ENCODE peak calls at places on chromosomes 7 and 10, in eight cellular contexts. One of them, this sample, is unnamed.
A peak's percentile ranks its signal among the peaks of the same experiment; 100 is the strongest.

GRCh38 chr7:125423444-125424155 is 494.0 kb upstream of the POT1 start:
- DNase-seq in CD4-positive, CD25-positive, alpha-beta regulatory T cell: peak; percentile 12
- DNase-seq in upper lobe of right lung: no peak
- DNase-seq in prostate gland: no peak
- DNase-seq in neural progenitor cell: no peak
- DNase-seq in AG04450: no peak
- DNase-seq in transverse colon: no peak
- DNase-seq in SJSA1: no peak
- DNase-seq in this sample: no peak

GRCh38 chr10:123986736-123987135 is 95.1 kb upstream of the CPXM2 start:
- DNase-seq in prostate gland: no peak
- DNase-seq in AG04450: no peak
- DNase-seq in SJSA1: no peak
- DNase-seq in upper lobe of right lung: no peak
- DNase-seq in CD4-positive, CD25-positive, alpha-beta regulatory T cell: no peak
- DNase-seq in neural progenitor cell: no peak
- DNase-seq in transverse colon: no peak
- DNase-seq in this sample: no peak

GRCh38 chr7:103680161-103681144 is 234.4 kb upstream of the SLC26A5 start:
- DNase-seq in AG04450: no peak
- DNase-seq in neural progenitor cell: peak; percentile 3
- DNase-seq in transverse colon: no peak
- DNase-seq in upper lobe of right lung: no peak
- DNase-seq in SJSA1: no peak
- DNase-seq in prostate gland: no peak
- DNase-seq in CD4-positive, CD25-positive, alpha-beta regulatory T cell: no peak
- DNase-seq in this sample: peak; percentile 17

GRCh38 chr10:77602231-77602912 is 35.2 kb downstream of the KCNMA1 start:
- DNase-seq in upper lobe of right lung: no peak
- DNase-seq in neural progenitor cell: no peak
- DNase-seq in transverse colon: no peak
- DNase-seq in CD4-positive, CD25-positive, alpha-beta regulatory T cell: no peak
- DNase-seq in prostate gland: no peak
- DNase-seq in SJSA1: no peak
- DNase-seq in AG04450: peak; percentile 69
- DNase-seq in this sample: no peak

GRCh38 chr10:29517352-29517923 is 117.3 kb downstream of the SVIL start:
- DNase-seq in neural progenitor cell: peak; percentile 79
- DNase-seq in prostate gland: no peak
- DNase-seq in CD4-positive, CD25-positive, alpha-beta regulatory T cell: peak; percentile 17
- DNase-seq in SJSA1: peak; percentile 65
- DNase-seq in upper lobe of right lung: no peak
- DNase-seq in transverse colon: peak; percentile 26
- DNase-seq in AG04450: no peak
- DNase-seq in this sample: peak; percentile 41

GRCh38 chr7:43439631-43440401 is 143.1 kb upstream of the STK17A start:
- DNase-seq in neural progenitor cell: peak; percentile 82
- DNase-seq in transverse colon: peak; percentile 25
- DNase-seq in CD4-positive, CD25-positive, alpha-beta regulatory T cell: peak; percentile 69
- DNase-seq in AG04450: no peak
- DNase-seq in upper lobe of right lung: peak; percentile 70
- DNase-seq in prostate gland: no peak
- DNase-seq in SJSA1: peak; percentile 62
- DNase-seq in this sample: peak; percentile 73

GRCh38 chr7:16755397-16755796 is 1.8 kb downstream of the TSPAN13 start:
- DNase-seq in prostate gland: no peak
- DNase-seq in transverse colon: no peak
- DNase-seq in CD4-positive, CD25-positive, alpha-beta regulatory T cell: no peak
- DNase-seq in upper lobe of right lung: no peak
- DNase-seq in neural progenitor cell: no peak
- DNase-seq in SJSA1: no peak
- DNase-seq in AG04450: no peak
- DNase-seq in this sample: no peak

GRCh38 chr10:80168679-80169380 is 36.3 kb downstream of the PLAC9 start:
- DNase-seq in SJSA1: no peak
- DNase-seq in prostate gland: no peak
- DNase-seq in neural progenitor cell: peak; percentile 29
- DNase-seq in CD4-positive, CD25-positive, alpha-beta regulatory T cell: no peak
- DNase-seq in transverse colon: no peak
- DNase-seq in AG04450: no peak
- DNase-seq in upper lobe of right lung: no peak
- DNase-seq in this sample: no peak

GRCh38 chr10:67971311-67971710 is 86.9 kb downstream of the SIRT1 start:
- DNase-seq in CD4-positive, CD25-positive, alpha-beta regulatory T cell: no peak
- DNase-seq in upper lobe of right lung: no peak
- DNase-seq in transverse colon: no peak
- DNase-seq in neural progenitor cell: no peak
- DNase-seq in SJSA1: no peak
- DNase-seq in AG04450: no peak
- DNase-seq in prostate gland: no peak
- DNase-seq in this sample: no peak
- H3K4me3 ChIP-seq in CD4-positive, CD25-positive, alpha-beta regulatory T cell: no peak overlapping the region
- H3K4me3 ChIP-seq in upper lobe of right lung: no peak overlapping the region
- H3K4me3 ChIP-seq in transverse colon: no peak overlapping the region
- H3K4me3 ChIP-seq in neural progenitor cell: no peak overlapping the region
- H3K4me3 ChIP-seq in SJSA1: no peak overlapping the region
- H3K4me3 ChIP-seq in AG04450: no peak overlapping the region
- H3K4me3 ChIP-seq in prostate gland: no peak overlapping the region
- H3K4me3 ChIP-seq in this sample: no peak overlapping the region

GRCh38 chr7:153887756-153888591 is 164.2 kb upstream of the DPP6 start:
- DNase-seq in transverse colon: no peak
- DNase-seq in CD4-positive, CD25-positive, alpha-beta regulatory T cell: no peak
- DNase-seq in SJSA1: no peak
- DNase-seq in prostate gland: no peak
- DNase-seq in AG04450: no peak
- DNase-seq in neural progenitor cell: peak; percentile 28
- DNase-seq in upper lobe of right lung: no peak
- DNase-seq in this sample: no peak

GRCh38 chr7:153891990-153892389 is 160.2 kb upstream of the DPP6 start:
- DNase-seq in AG04450: no peak
- DNase-seq in neural progenitor cell: no peak
- DNase-seq in prostate gland: no peak
- DNase-seq in CD4-positive, CD25-positive, alpha-beta regulatory T cell: no peak
- DNase-seq in SJSA1: no peak
- DNase-seq in transverse colon: no peak
- DNase-seq in upper lobe of right lung: no peak
- DNase-seq in this sample: no peak

GRCh38 chr7:153886121-153886505 is 166.1 kb upstream of the DPP6 start:
- DNase-seq in neural progenitor cell: peak; percentile 33
- DNase-seq in upper lobe of right lung: no peak
- DNase-seq in transverse colon: no peak
- DNase-seq in AG04450: no peak
- DNase-seq in prostate gland: no peak
- DNase-seq in SJSA1: no peak
- DNase-seq in CD4-positive, CD25-positive, alpha-beta regulatory T cell: no peak
- DNase-seq in this sample: no peak

DNA sequence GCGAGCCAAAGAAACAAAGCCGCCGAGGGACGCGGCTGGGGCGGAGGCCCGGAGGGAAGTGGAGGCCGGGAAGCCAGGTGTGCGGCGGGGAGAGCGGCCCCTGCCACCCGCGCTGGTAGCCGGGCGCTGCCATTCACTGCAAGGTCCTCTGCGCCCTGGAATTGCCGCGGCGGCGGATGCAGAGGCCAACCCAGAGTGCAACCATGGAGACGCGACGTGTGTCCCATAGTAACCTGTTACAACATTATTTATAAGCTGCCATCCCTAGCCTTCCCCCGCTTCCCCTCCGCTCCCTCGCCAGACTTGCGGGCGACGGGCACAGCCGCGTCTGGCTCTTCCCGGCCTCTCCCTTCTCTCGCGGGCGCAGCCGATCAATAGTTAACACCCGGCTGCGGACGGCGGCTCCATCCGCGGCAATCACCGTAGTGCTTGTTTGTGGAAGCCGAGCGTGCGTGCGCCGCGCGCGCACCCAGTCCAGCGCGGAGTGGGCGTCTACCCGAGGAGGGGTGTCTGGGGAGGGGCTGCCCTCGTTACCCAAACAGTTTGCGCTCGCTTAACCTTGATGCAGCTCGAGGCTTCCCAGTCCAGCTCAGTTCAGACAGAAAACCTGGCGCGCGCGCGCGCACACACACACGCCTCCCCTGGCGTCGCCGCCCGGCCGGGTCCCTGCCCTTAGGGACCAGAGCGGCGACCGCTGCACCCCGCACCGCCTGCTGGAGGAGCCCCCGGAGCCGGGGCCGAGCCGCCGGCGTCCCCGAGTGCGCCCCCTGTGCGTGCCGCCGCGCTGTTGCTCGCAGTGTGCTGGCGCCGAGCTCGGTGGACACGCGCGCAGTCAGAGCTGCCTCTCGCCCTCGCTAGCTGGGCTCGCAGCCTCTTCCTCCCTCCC is 165.4 kb upstream of the DPP6 start:
- DNase-seq in neural progenitor cell: peak; percentile 78
- DNase-seq in transverse colon: no peak
- DNase-seq in upper lobe of right lung: no peak
- DNase-seq in AG04450: no peak
- DNase-seq in SJSA1: no peak
- DNase-seq in prostate gland: no peak
- DNase-seq in CD4-positive, CD25-positive, alpha-beta regulatory T cell: no peak
- DNase-seq in this sample: no peak
- H3K27ac ChIP-seq in neural progenitor cell: no peak overlapping the region
- H3K27ac ChIP-seq in transverse colon: no peak overlapping the region
- H3K27ac ChIP-seq in upper lobe of right lung: no peak overlapping the region
- H3K27ac ChIP-seq in AG04450: no peak overlapping the region
- H3K27ac ChIP-seq in SJSA1: no peak overlapping the region
- H3K27ac ChIP-seq in prostate gland: no peak overlapping the region
- H3K27ac ChIP-seq in CD4-positive, CD25-positive, alpha-beta regulatory T cell: no peak overlapping the region
- H3K27ac ChIP-seq in this sample: no peak overlapping the region

GRCh38 chr10:6255548-6256061 is 52.9 kb downstream of the PFKFB3 start:
- DNase-seq in neural progenitor cell: no peak
- DNase-seq in upper lobe of right lung: no peak
- DNase-seq in prostate gland: peak; percentile 81
- DNase-seq in AG04450: no peak
- DNase-seq in SJSA1: no peak
- DNase-seq in CD4-positive, CD25-positive, alpha-beta regulatory T cell: no peak
- DNase-seq in transverse colon: peak; percentile 25
- DNase-seq in this sample: no peak

GRCh38 chr10:6254200-6254599 is 51.5 kb downstream of the PFKFB3 start:
- DNase-seq in CD4-positive, CD25-positive, alpha-beta regulatory T cell: no peak
- DNase-seq in upper lobe of right lung: no peak
- DNase-seq in prostate gland: no peak
- DNase-seq in AG04450: no peak
- DNase-seq in SJSA1: no peak
- DNase-seq in neural progenitor cell: no peak
- DNase-seq in transverse colon: no peak
- DNase-seq in this sample: no peak

GRCh38 chr10:6256439-6256838 is 53.7 kb downstream of the PFKFB3 start:
- DNase-seq in transverse colon: no peak
- DNase-seq in SJSA1: no peak
- DNase-seq in CD4-positive, CD25-positive, alpha-beta regulatory T cell: no peak
- DNase-seq in prostate gland: no peak
- DNase-seq in AG04450: no peak
- DNase-seq in upper lobe of right lung: no peak
- DNase-seq in neural progenitor cell: no peak
- DNase-seq in this sample: no peak

GRCh38 chr10:6260843-6261242 is 58.1 kb downstream of the PFKFB3 start:
- DNase-seq in CD4-positive, CD25-positive, alpha-beta regulatory T cell: no peak
- DNase-seq in AG04450: no peak
- DNase-seq in SJSA1: no peak
- DNase-seq in transverse colon: no peak
- DNase-seq in neural progenitor cell: no peak
- DNase-seq in upper lobe of right lung: no peak
- DNase-seq in prostate gland: no peak
- DNase-seq in this sample: no peak

GRCh38 chr10:6259153-6259552 is 56.4 kb downstream of the PFKFB3 start:
- DNase-seq in transverse colon: no peak
- DNase-seq in AG04450: no peak
- DNase-seq in upper lobe of right lung: no peak
- DNase-seq in neural progenitor cell: no peak
- DNase-seq in CD4-positive, CD25-positive, alpha-beta regulatory T cell: no peak
- DNase-seq in prostate gland: no peak
- DNase-seq in SJSA1: no peak
- DNase-seq in this sample: no peak
- H3K9me3 ChIP-seq in transverse colon: no peaks in the 10 kb centered on the region
- H3K9me3 ChIP-seq in AG04450: no peaks in the 10 kb centered on the region
- H3K9me3 ChIP-seq in upper lobe of right lung: no peaks in the 10 kb centered on the region
- H3K9me3 ChIP-seq in neural progenitor cell: no peaks in the 10 kb centered on the region
- H3K9me3 ChIP-seq in CD4-positive, CD25-positive, alpha-beta regulatory T cell: no peaks in the 10 kb centered on the region
- H3K9me3 ChIP-seq in prostate gland: no peaks in the 10 kb centered on the region
- H3K9me3 ChIP-seq in SJSA1: peaks cover 3% of the 10 kb centered on the region
- H3K9me3 ChIP-seq in this sample: no peaks in the 10 kb centered on the region

GRCh38 chr10:100744136-100744979 is 1.0 kb upstream of the PAX2 start:
- DNase-seq in transverse colon: no peak
- DNase-seq in SJSA1: no peak
- DNase-seq in AG04450: no peak
- DNase-seq in prostate gland: no peak
- DNase-seq in neural progenitor cell: peak; percentile 63
- DNase-seq in CD4-positive, CD25-positive, alpha-beta regulatory T cell: peak; percentile 29
- DNase-seq in upper lobe of right lung: no peak
- DNase-seq in this sample: no peak
- H3K4me3 ChIP-seq in transverse colon: no peak overlapping the region
- H3K4me3 ChIP-seq in SJSA1: no peak overlapping the region
- H3K4me3 ChIP-seq in AG04450: no peak overlapping the region
- H3K4me3 ChIP-seq in prostate gland: peak overlapping the region; percentile 22
- H3K4me3 ChIP-seq in neural progenitor cell: peak overlapping the region; percentile 51
- H3K4me3 ChIP-seq in CD4-positive, CD25-positive, alpha-beta regulatory T cell: no peak overlapping the region
- H3K4me3 ChIP-seq in upper lobe of right lung: peak overlapping the region; percentile 14
- H3K4me3 ChIP-seq in this sample: no peak overlapping the region

DNA sequence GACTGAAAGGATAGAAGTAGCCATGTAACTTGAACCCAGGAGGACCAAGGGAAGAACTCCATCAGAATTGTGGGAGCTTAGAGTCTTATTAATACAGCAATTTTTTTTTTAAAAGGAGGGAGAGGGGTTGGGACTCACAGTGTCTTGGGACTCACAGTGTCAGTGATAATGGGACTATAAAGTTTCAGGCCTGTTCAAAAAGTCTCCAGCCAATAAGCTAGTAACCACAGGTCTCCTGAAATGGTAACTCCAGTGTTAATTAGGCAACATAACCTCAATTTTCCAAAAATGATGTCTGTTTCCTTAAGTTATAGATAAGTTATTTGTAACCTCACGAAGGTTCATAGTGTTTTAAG is 2.4 kb upstream of the HNRNPH3 start:
- DNase-seq in neural progenitor cell: no peak
- DNase-seq in transverse colon: no peak
- DNase-seq in CD4-positive, CD25-positive, alpha-beta regulatory T cell: no peak
- DNase-seq in SJSA1: no peak
- DNase-seq in prostate gland: no peak
- DNase-seq in upper lobe of right lung: no peak
- DNase-seq in AG04450: no peak
- DNase-seq in this sample: no peak
- H3K27ac ChIP-seq in neural progenitor cell: peak overlapping the region; percentile 89
- H3K27ac ChIP-seq in transverse colon: peak overlapping the region; percentile 98
- H3K27ac ChIP-seq in CD4-positive, CD25-positive, alpha-beta regulatory T cell: no peak overlapping the region
- H3K27ac ChIP-seq in SJSA1: peak overlapping the region; percentile 70
- H3K27ac ChIP-seq in prostate gland: peak overlapping the region; percentile 1
- H3K27ac ChIP-seq in upper lobe of right lung: peak overlapping the region; percentile 81
- H3K27ac ChIP-seq in AG04450: no peak overlapping the region
- H3K27ac ChIP-seq in this sample: no peak overlapping the region

GRCh38 chr7:157547102-157547501 is 210.3 kb downstream of the DNAJB6 start:
- DNase-seq in transverse colon: no peak
- DNase-seq in upper lobe of right lung: peak; percentile 37
- DNase-seq in prostate gland: no peak
- DNase-seq in SJSA1: no peak
- DNase-seq in neural progenitor cell: no peak
- DNase-seq in CD4-positive, CD25-positive, alpha-beta regulatory T cell: no peak
- DNase-seq in AG04450: no peak
- DNase-seq in this sample: peak; percentile 4
- H3K9me3 ChIP-seq in transverse colon: no peaks in the 10 kb centered on the region
- H3K9me3 ChIP-seq in upper lobe of right lung: no peaks in the 10 kb centered on the region
- H3K9me3 ChIP-seq in prostate gland: no peaks in the 10 kb centered on the region
- H3K9me3 ChIP-seq in SJSA1: no peaks in the 10 kb centered on the region
- H3K9me3 ChIP-seq in neural progenitor cell: no peaks in the 10 kb centered on the region
- H3K9me3 ChIP-seq in CD4-positive, CD25-positive, alpha-beta regulatory T cell: no peaks in the 10 kb centered on the region
- H3K9me3 ChIP-seq in AG04450: peaks cover 98% of the 10 kb centered on the region
- H3K9me3 ChIP-seq in this sample: no peaks in the 10 kb centered on the region

GRCh38 chr10:128064615-128065580 is 61.3 kb downstream of the MKI67 start:
- DNase-seq in upper lobe of right lung: peak; percentile 82
- DNase-seq in neural progenitor cell: no peak
- DNase-seq in AG04450: no peak
- DNase-seq in SJSA1: no peak
- DNase-seq in CD4-positive, CD25-positive, alpha-beta regulatory T cell: peak; percentile 83
- DNase-seq in transverse colon: peak; percentile 63
- DNase-seq in prostate gland: no peak
- DNase-seq in this sample: peak; percentile 22
- H3K4me3 ChIP-seq in upper lobe of right lung: no peak overlapping the region
- H3K4me3 ChIP-seq in neural progenitor cell: no peak overlapping the region
- H3K4me3 ChIP-seq in AG04450: no peak overlapping the region
- H3K4me3 ChIP-seq in SJSA1: no peak overlapping the region
- H3K4me3 ChIP-seq in CD4-positive, CD25-positive, alpha-beta regulatory T cell: peak overlapping the region; percentile 62
- H3K4me3 ChIP-seq in transverse colon: no peak overlapping the region
- H3K4me3 ChIP-seq in prostate gland: no peak overlapping the region
- H3K4me3 ChIP-seq in this sample: no peak overlapping the region